ENCODE peak calls at places on chromosomes 16 and 17, in seven cellular contexts. One of them, this sample, is unnamed.

GRCh38 chr16:69935278-69935711 is 15.8 kb upstream of the CLEC18A start:
- DNase-seq in effector memory CD4-positive, alpha-beta T cell: no peak
- DNase-seq in endodermal cell: no peak
- DNase-seq in SK-N-SH: no peak
- DNase-seq in stomach: no peak
- DNase-seq in AG04450: no peak
- DNase-seq in esophagus squamous epithelium: no peak
- DNase-seq in this sample: no peak

GRCh38 chr16:78028018-78028417 is 5.7 kb downstream of the CLEC3A start:
- DNase-seq in SK-N-SH: no peak
- DNase-seq in effector memory CD4-positive, alpha-beta T cell: no peak
- DNase-seq in stomach: no peak
- DNase-seq in esophagus squamous epithelium: no peak
- DNase-seq in endodermal cell: no peak
- DNase-seq in AG04450: no peak
- DNase-seq in this sample: no peak

GRCh38 chr17:62125307-62125706 is 60.2 kb upstream of the MED13 start:
- DNase-seq in SK-N-SH: no peak
- DNase-seq in endodermal cell: no peak
- DNase-seq in effector memory CD4-positive, alpha-beta T cell: no peak
- DNase-seq in stomach: no peak
- DNase-seq in AG04450: no peak
- DNase-seq in esophagus squamous epithelium: no peak
- DNase-seq in this sample: no peak

GRCh38 chr17:74260525-74260850 is 13.5 kb upstream of the DNAI2 start:
- DNase-seq in esophagus squamous epithelium: no peak
- DNase-seq in SK-N-SH: no peak
- DNase-seq in endodermal cell: peak
- DNase-seq in AG04450: no peak
- DNase-seq in stomach: no peak
- DNase-seq in effector memory CD4-positive, alpha-beta T cell: no peak
- DNase-seq in this sample: no peak

GRCh38 chr17:67824735-67825626 is at the start of gene BPTF:
- DNase-seq in stomach: peak
- DNase-seq in endodermal cell: peak
- DNase-seq in AG04450: peak
- DNase-seq in SK-N-SH: peak
- DNase-seq in effector memory CD4-positive, alpha-beta T cell: peak
- DNase-seq in esophagus squamous epithelium: peak
- DNase-seq in this sample: peak

GRCh38 chr17:2393954-2394749 is 6.7 kb downstream of the MNT start:
- DNase-seq in effector memory CD4-positive, alpha-beta T cell: no peak
- DNase-seq in stomach: no peak
- DNase-seq in SK-N-SH: peak
- DNase-seq in endodermal cell: peak
- DNase-seq in AG04450: no peak
- DNase-seq in esophagus squamous epithelium: no peak
- DNase-seq in this sample: no peak

GRCh38 chr16:55832788-55833583 is at the start of gene CES1:
- DNase-seq in SK-N-SH: no peak
- DNase-seq in stomach: no peak
- DNase-seq in effector memory CD4-positive, alpha-beta T cell: no peak
- DNase-seq in AG04450: no peak
- DNase-seq in esophagus squamous epithelium: no peak
- DNase-seq in endodermal cell: peak
- DNase-seq in this sample: no peak

GRCh38 chr16:46911038-46911437 is 26.9 kb downstream of the GPT2 start:
- DNase-seq in stomach: no peak
- DNase-seq in esophagus squamous epithelium: no peak
- DNase-seq in endodermal cell: no peak
- DNase-seq in effector memory CD4-positive, alpha-beta T cell: no peak
- DNase-seq in AG04450: no peak
- DNase-seq in SK-N-SH: no peak
- DNase-seq in this sample: no peak

GRCh38 chr16:9409753-9410493 is 318.5 kb downstream of the HAPSTR1 start:
- DNase-seq in SK-N-SH: peak
- DNase-seq in effector memory CD4-positive, alpha-beta T cell: no peak
- DNase-seq in stomach: no peak
- DNase-seq in AG04450: no peak
- DNase-seq in esophagus squamous epithelium: no peak
- DNase-seq in endodermal cell: no peak
- DNase-seq in this sample: no peak

GRCh38 chr17:69524854-69525253 is 110.4 kb downstream of the MAP2K6 start:
- DNase-seq in endodermal cell: no peak
- DNase-seq in effector memory CD4-positive, alpha-beta T cell: no peak
- DNase-seq in stomach: no peak
- DNase-seq in esophagus squamous epithelium: no peak
- DNase-seq in SK-N-SH: no peak
- DNase-seq in AG04450: no peak
- DNase-seq in this sample: no peak

GRCh38 chr17:72667096-72668063 is 425.1 kb downstream of the SLC39A11 start:
- DNase-seq in SK-N-SH: no peak
- DNase-seq in AG04450: no peak
- DNase-seq in effector memory CD4-positive, alpha-beta T cell: no peak
- DNase-seq in endodermal cell: no peak
- DNase-seq in stomach: no peak
- DNase-seq in esophagus squamous epithelium: no peak
- DNase-seq in this sample: no peak

GRCh38 chr17:17051380-17051779 is 9.1 kb downstream of the MPRIP start:
- DNase-seq in effector memory CD4-positive, alpha-beta T cell: no peak
- DNase-seq in stomach: peak
- DNase-seq in esophagus squamous epithelium: no peak
- DNase-seq in SK-N-SH: no peak
- DNase-seq in endodermal cell: peak
- DNase-seq in AG04450: no peak
- DNase-seq in this sample: no peak

DNA sequence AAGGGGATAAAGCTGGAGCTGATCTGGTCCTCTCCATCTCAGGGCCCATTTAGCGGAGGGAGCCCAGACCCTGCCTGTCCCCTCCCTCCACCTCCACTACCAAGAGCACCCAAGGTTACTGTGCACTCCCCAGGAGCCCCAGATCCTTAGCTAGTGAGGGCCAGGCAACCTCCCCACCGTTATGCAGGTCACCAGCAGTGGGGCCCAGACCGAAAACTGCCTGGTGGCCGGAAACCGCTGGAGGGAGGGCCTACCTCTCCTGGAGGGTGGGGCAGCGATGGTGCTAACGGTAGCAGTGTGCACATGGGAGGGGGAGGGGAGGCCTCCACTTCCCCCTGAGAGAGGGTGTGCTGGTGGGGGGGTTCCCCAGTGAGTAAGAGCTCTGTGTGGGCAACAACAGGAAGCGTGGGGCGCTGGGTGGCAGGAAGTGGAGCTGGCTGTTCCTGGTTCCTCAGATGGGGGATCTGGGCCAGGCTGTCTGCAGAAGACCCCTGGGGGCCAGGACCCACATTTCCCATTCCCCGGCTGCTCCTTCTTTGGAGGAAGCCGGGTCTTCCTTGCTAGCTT is 4.4 kb downstream of the FMNL1 start:
- DNase-seq in stomach: peak
- DNase-seq in esophagus squamous epithelium: peak
- DNase-seq in SK-N-SH: no peak
- DNase-seq in AG04450: no peak
- DNase-seq in endodermal cell: peak
- DNase-seq in effector memory CD4-positive, alpha-beta T cell: peak
- DNase-seq in this sample: no peak
- H3K4me3 ChIP-seq in stomach: peak
- H3K4me3 ChIP-seq in esophagus squamous epithelium: no peak
- H3K4me3 ChIP-seq in SK-N-SH: no peak
- H3K4me3 ChIP-seq in AG04450: no peak
- H3K4me3 ChIP-seq in endodermal cell: no peak
- H3K4me3 ChIP-seq in effector memory CD4-positive, alpha-beta T cell: peak
- H3K4me3 ChIP-seq in this sample: no peak

DNA sequence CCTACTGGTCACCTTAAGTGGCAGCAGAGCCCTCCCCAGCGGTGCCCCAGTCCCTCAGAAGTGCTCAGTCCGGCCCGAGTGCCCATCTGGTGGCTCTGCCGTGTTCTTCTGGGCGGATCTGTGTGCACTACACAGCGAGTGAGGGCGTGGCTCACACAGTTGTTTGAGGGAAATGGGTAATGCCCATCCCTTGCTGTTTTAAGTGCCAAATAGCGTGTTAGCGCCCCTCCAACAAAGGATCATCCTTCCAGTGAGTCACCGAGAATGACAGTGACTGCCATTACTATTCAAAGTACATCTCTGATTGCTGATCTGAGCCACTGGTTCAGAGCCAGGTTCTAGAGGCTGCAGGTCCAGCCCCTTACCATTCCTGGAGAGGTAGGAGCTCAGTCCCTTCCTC is 152.0 kb downstream of the LGALS9B start:
- DNase-seq in endodermal cell: no peak
- DNase-seq in SK-N-SH: no peak
- DNase-seq in esophagus squamous epithelium: no peak
- DNase-seq in AG04450: no peak
- DNase-seq in effector memory CD4-positive, alpha-beta T cell: no peak
- DNase-seq in stomach: no peak
- DNase-seq in this sample: no peak
- H3K4me3 ChIP-seq in endodermal cell: no peak
- H3K4me3 ChIP-seq in SK-N-SH: no peak
- H3K4me3 ChIP-seq in esophagus squamous epithelium: no peak
- H3K4me3 ChIP-seq in AG04450: no peak
- H3K4me3 ChIP-seq in effector memory CD4-positive, alpha-beta T cell: no peak
- H3K4me3 ChIP-seq in stomach: no peak
- H3K4me3 ChIP-seq in this sample: no peak

DNA sequence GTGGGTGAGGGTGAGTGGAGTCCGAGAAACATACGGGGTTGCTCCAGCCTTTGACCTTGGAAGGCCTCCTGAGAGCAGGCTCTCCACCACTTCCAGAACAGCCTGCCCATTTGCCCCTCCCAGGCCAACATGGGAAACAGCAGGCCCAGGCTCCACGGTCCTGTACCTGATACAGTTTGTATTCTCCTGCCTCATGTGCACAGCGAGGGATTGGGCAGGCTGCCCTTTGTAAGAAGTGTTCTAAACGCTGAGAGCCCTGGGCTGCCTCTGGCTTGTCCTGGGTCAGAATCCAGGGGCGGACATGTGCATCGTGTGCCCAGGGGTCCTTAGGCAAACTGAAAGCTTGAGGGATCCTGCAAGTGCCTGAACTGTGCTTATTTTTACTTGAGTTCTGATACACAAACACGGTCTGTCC is 3.4 kb upstream of the CBX2 start:
- DNase-seq in effector memory CD4-positive, alpha-beta T cell: no peak
- DNase-seq in endodermal cell: no peak
- DNase-seq in stomach: no peak
- DNase-seq in AG04450: no peak
- DNase-seq in esophagus squamous epithelium: no peak
- DNase-seq in SK-N-SH: no peak
- DNase-seq in this sample: no peak
- H3K4me3 ChIP-seq in effector memory CD4-positive, alpha-beta T cell: no peak
- H3K4me3 ChIP-seq in endodermal cell: no peak
- H3K4me3 ChIP-seq in stomach: no peak
- H3K4me3 ChIP-seq in AG04450: no peak
- H3K4me3 ChIP-seq in esophagus squamous epithelium: no peak
- H3K4me3 ChIP-seq in SK-N-SH: no peak
- H3K4me3 ChIP-seq in this sample: no peak

GRCh38 chr16:50265716-50266336 is 525 bp upstream of the ADCY7 start:
- DNase-seq in endodermal cell: peak
- DNase-seq in esophagus squamous epithelium: no peak
- DNase-seq in AG04450: no peak
- DNase-seq in effector memory CD4-positive, alpha-beta T cell: no peak
- DNase-seq in stomach: no peak
- DNase-seq in SK-N-SH: no peak
- DNase-seq in this sample: no peak

GRCh38 chr16:50266337-50267091 is at the start of gene ADCY7:
- DNase-seq in AG04450: peak
- DNase-seq in effector memory CD4-positive, alpha-beta T cell: peak
- DNase-seq in endodermal cell: peak
- DNase-seq in stomach: peak
- DNase-seq in SK-N-SH: peak
- DNase-seq in esophagus squamous epithelium: peak
- DNase-seq in this sample: peak

GRCh38 chr16:50267651-50268050 is 1.3 kb downstream of the ADCY7 start:
- DNase-seq in stomach: no peak
- DNase-seq in esophagus squamous epithelium: no peak
- DNase-seq in effector memory CD4-positive, alpha-beta T cell: peak
- DNase-seq in endodermal cell: peak
- DNase-seq in AG04450: no peak
- DNase-seq in SK-N-SH: no peak
- DNase-seq in this sample: no peak

GRCh38 chr16:50268352-50268751 is 2.0 kb downstream of the ADCY7 start:
- DNase-seq in stomach: no peak
- DNase-seq in esophagus squamous epithelium: no peak
- DNase-seq in SK-N-SH: no peak
- DNase-seq in effector memory CD4-positive, alpha-beta T cell: no peak
- DNase-seq in AG04450: no peak
- DNase-seq in endodermal cell: no peak
- DNase-seq in this sample: no peak

DNA sequence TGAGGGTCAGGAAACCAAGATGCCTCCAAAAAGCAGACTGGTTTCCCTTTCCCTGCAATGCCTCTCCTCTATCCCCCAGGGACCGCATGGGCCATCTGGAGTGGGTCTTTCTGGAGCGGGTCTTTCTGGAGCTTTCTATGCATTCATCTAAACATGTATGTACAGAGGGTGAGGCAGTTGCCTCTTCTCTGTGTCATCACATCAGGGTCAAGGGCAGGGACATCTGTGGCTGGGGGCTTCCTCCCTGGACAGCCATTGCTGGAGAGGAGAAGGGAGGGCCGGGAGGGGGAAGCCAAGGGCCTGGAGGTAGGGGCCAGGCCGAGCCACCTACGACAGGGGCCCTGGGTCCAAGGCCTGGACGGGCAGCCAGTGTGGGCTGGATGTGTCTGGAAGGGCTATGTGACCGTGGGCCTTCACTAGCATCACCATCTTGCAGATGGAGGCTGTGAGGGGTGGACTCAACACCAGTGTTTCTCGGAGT is 840 bp downstream of the ADCY7 start:
- DNase-seq in esophagus squamous epithelium: no peak
- DNase-seq in endodermal cell: peak
- DNase-seq in SK-N-SH: peak
- DNase-seq in effector memory CD4-positive, alpha-beta T cell: no peak
- DNase-seq in AG04450: no peak
- DNase-seq in stomach: no peak
- DNase-seq in this sample: no peak
- H3K4me3 ChIP-seq in esophagus squamous epithelium: peak
- H3K4me3 ChIP-seq in endodermal cell: no peak
- H3K4me3 ChIP-seq in SK-N-SH: peak
- H3K4me3 ChIP-seq in effector memory CD4-positive, alpha-beta T cell: peak
- H3K4me3 ChIP-seq in AG04450: peak
- H3K4me3 ChIP-seq in stomach: peak
- H3K4me3 ChIP-seq in this sample: peak

GRCh38 chr17:65052585-65052984 is 4.0 kb downstream of the GNA13 start:
- DNase-seq in effector memory CD4-positive, alpha-beta T cell: no peak
- DNase-seq in stomach: no peak
- DNase-seq in endodermal cell: peak
- DNase-seq in SK-N-SH: no peak
- DNase-seq in esophagus squamous epithelium: no peak
- DNase-seq in AG04450: no peak
- DNase-seq in this sample: no peak
- H3K4me3 ChIP-seq in effector memory CD4-positive, alpha-beta T cell: no peak
- H3K4me3 ChIP-seq in stomach: no peak
- H3K4me3 ChIP-seq in endodermal cell: peak
- H3K4me3 ChIP-seq in SK-N-SH: no peak
- H3K4me3 ChIP-seq in esophagus squamous epithelium: no peak
- H3K4me3 ChIP-seq in AG04450: no peak
- H3K4me3 ChIP-seq in this sample: no peak

GRCh38 chr17:43211480-43212402 is at the start of gene TMEM106A:
- DNase-seq in stomach: peak
- DNase-seq in AG04450: peak
- DNase-seq in esophagus squamous epithelium: peak
- DNase-seq in SK-N-SH: no peak
- DNase-seq in effector memory CD4-positive, alpha-beta T cell: peak
- DNase-seq in endodermal cell: peak
- DNase-seq in this sample: peak
- H3K4me3 ChIP-seq in stomach: peak
- H3K4me3 ChIP-seq in AG04450: peak
- H3K4me3 ChIP-seq in esophagus squamous epithelium: peak
- H3K4me3 ChIP-seq in SK-N-SH: no peak
- H3K4me3 ChIP-seq in effector memory CD4-positive, alpha-beta T cell: peak
- H3K4me3 ChIP-seq in endodermal cell: peak
- H3K4me3 ChIP-seq in this sample: peak

GRCh38 chr17:82690786-82691489 is 7.6 kb downstream of the RAB40B start:
- DNase-seq in esophagus squamous epithelium: no peak
- DNase-seq in stomach: no peak
- DNase-seq in effector memory CD4-positive, alpha-beta T cell: no peak
- DNase-seq in endodermal cell: no peak
- DNase-seq in AG04450: no peak
- DNase-seq in SK-N-SH: no peak
- DNase-seq in this sample: no peak
- H3K4me3 ChIP-seq in esophagus squamous epithelium: no peak
- H3K4me3 ChIP-seq in stomach: no peak
- H3K4me3 ChIP-seq in effector memory CD4-positive, alpha-beta T cell: no peak
- H3K4me3 ChIP-seq in endodermal cell: no peak
- H3K4me3 ChIP-seq in AG04450: no peak
- H3K4me3 ChIP-seq in SK-N-SH: no peak
- H3K4me3 ChIP-seq in this sample: no peak

This sample was measured in skeletal muscle cell.